ENCODE peak calls at places on chromosomes 7 and 10, in seven cellular contexts. T, Y, R, X, P, A and M are unnamed samples.

GRCh38 chr7:93799750-93800357 is 90.7 kb downstream of the TFPI2 start:
- DNase-seq in T (no peak), Y (peak; percentile 35), R (no peak), X (no peak), P (peak; percentile 6), A (peak; percentile 30), M (no peak)

GRCh38 chr7:127582361-127582760 is 3.0 kb downstream of the GCC1 start:
- DNase-seq in T (no peak), Y (no peak), R (no peak), X (no peak), P (no peak), A (peak; percentile 38), M (no peak)

GRCh38 chr7:149724661-149725425 is 48.5 kb downstream of the ZNF467 start:
- DNase-seq in T (no peak), Y (no peak), R (peak; percentile 69), X (no peak), P (no peak), A (no peak), M (peak; percentile 84)

GRCh38 chr10:23314835-23315239 is 29.8 kb downstream of the C10orf67 start:
- DNase-seq in T (peak; percentile 31), Y (peak; percentile 87), R (no peak), X (peak; percentile 49), P (peak; percentile 30), A (peak; percentile 95), M (no peak)

GRCh38 chr10:114473776-114474175 is 69.5 kb upstream of the AFAP1L2 start:
- DNase-seq in T (no peak), Y (no peak), R (no peak), X (no peak), P (no peak), A (no peak), M (no peak)

GRCh38 chr10:102596506-102596971 is 47.7 kb upstream of the TRIM8 start:
- DNase-seq in T (peak; percentile 26), Y (peak; percentile 75), R (no peak), X (no peak), P (peak; percentile 61), A (peak; percentile 54), M (no peak)

GRCh38 chr10:28975891-28976471 is 298.7 kb downstream of the BAMBI start:
- DNase-seq in T (peak; percentile 93), Y (no peak), R (no peak), X (no peak), P (no peak), A (no peak), M (no peak)

GRCh38 chr10:21208666-21209316 is 311.7 kb upstream of the NEBL start:
- DNase-seq in T (no peak), Y (no peak), R (no peak), X (no peak), P (no peak), A (peak; percentile 6), M (no peak)